ENCODE peak calls at places on chromosomes 2 and 18, in six cellular contexts. U, P, R, M, A and S are unnamed samples.

GRCh38 chr2:148887349-148888002 is 12.4 kb downstream of the KIF5C start:
- DNase-seq in U (no peak), P (no peak), R (no peak), M (no peak), A (no peak), S (no peak)

GRCh38 chr2:37669500-37669899 is 1.9 kb downstream of the CDC42EP3 start:
- DNase-seq in U (no peak), P (no peak), R (no peak), M (no peak), A (no peak), S (no peak)

GRCh38 chr18:49723648-49724180 is 89.6 kb downstream of the ACAA2 start:
- DNase-seq in U (no peak), P (peak), R (no peak), M (no peak), A (peak), S (no peak)

GRCh38 chr2:238791345-238791744 is 56.5 kb upstream of the TWIST2 start:
- DNase-seq in U (no peak), P (no peak), R (no peak), M (no peak), A (no peak), S (no peak)

GRCh38 chr2:64157792-64158191 is 13.6 kb upstream of the PELI1 start:
- DNase-seq in U (no peak), P (peak), R (no peak), M (peak), A (peak), S (no peak)

GRCh38 chr2:119025013-119025412 is 83.0 kb downstream of the MARCO start:
- DNase-seq in U (no peak), P (no peak), R (no peak), M (no peak), A (no peak), S (no peak)

GRCh38 chr2:215728504-215729065 is 284.8 kb downstream of the MREG start:
- DNase-seq in U (no peak), P (peak), R (no peak), M (no peak), A (peak), S (no peak)

GRCh38 chr18:46324556-46324955 is 220.4 kb downstream of the HAUS1 start:
- DNase-seq in U (peak), P (peak), R (no peak), M (no peak), A (peak), S (no peak)

GRCh38 chr2:236254021-236254420 is 10.2 kb downstream of the ASB18 start:
- DNase-seq in U (no peak), P (no peak), R (no peak), M (no peak), A (no peak), S (no peak)

GRCh38 chr2:101873543-101873942 is 118.2 kb upstream of the IL1R2 start:
- DNase-seq in U (peak), P (no peak), R (no peak), M (no peak), A (no peak), S (no peak)

GRCh38 chr2:70942900-70943871 is 7.5 kb downstream of the ATP6V1B1 start:
- DNase-seq in U (no peak), P (peak), R (peak), M (no peak), A (no peak), S (no peak)

GRCh38 chr2:10469301-10469700 is 21.2 kb upstream of the ODC1 start:
- DNase-seq in U (no peak), P (no peak), R (peak), M (no peak), A (no peak), S (no peak)

GRCh38 chr2:146734042-146734715 is 1110.7 kb upstream of the ACVR2A start:
- DNase-seq in U (peak), P (peak), R (no peak), M (no peak), A (peak), S (no peak)

DNA sequence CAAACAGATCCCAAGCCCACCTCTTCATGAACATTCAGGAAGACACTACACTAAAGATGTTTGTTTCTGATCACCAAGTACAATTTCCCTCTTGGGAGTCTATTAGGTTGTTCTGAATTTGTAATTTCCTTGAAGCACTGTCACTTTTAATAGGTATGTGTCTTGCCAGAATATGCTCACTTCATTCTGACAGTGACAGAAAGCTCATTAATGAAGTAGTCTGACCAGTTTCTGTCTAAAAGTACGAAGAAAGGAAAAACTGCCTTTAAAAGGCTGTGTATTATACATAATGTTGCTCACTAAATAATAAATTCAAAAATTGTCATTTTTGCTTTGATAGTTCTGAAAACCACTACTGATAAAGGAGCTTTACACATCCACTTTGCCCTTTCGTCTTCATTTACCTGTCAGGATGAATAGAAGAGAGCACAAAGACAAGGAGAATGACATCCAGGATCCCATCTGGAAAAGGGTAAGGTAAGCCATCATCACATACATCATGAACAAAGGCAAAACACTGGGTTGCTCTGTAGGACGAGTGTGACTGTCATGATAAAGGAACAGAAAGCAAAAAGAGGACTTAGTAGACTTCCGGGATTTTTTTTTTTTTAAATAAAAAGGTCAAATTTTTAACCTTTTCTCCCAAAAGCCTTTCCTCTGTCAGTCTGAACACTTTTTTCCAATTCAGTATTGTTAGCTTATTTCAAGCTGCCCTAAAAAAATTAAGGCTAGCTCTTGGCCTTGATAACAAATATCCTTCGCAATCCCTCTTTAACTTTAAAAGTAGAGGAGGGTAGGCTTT is 103.4 kb downstream of the METTL8 start:
- DNase-seq in U (no peak), P (no peak), R (no peak), M (no peak), A (no peak), S (no peak)
- H3K4me3 ChIP-seq in U (no peak), P (no peak), R (no peak), M (no peak), A (no peak), S (no peak)

DNA sequence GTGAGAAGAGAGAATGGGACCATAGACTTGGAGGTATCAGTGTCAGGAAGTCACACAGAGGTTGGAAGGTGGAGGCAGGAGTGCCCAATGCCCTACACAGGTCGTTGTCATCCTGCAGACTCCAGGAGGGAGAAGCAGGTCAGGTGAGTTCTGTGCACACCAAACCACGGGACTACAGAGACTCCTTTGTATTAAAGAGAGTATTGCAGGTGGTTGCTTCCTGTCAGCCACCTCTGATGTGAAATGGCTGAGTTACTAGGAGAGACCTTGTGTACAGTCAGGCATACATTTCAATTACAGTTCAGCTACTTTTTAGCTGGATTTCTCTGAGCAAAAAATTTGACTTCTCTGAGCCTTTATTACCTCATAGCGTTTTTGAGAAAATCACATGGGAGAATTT is 51.6 kb downstream of the SPP2 start:
- DNase-seq in U (no peak), P (no peak), R (no peak), M (no peak), A (peak), S (no peak)
- TF ChIP-seq CTCF in U (no peak), P (no peak), R (no peak), M (no peak), A (peak), S (no peak)

GRCh38 chr2:160199053-160199452 is 1.0 kb downstream of the ITGB6 start:
- DNase-seq in U (no peak), P (no peak), R (no peak), M (no peak), A (no peak), S (no peak)
- H3K4me3 ChIP-seq in U (no peak), P (no peak), R (no peak), M (peak), A (peak), S (no peak)

GRCh38 chr2:237447496-237447895 is 33.5 kb upstream of the COL6A3 start:
- DNase-seq in U (no peak), P (no peak), R (no peak), M (no peak), A (no peak), S (no peak)
- TF ChIP-seq CTCF in U (no peak), P (no peak), R (no peak), M (no peak), A (no peak), S (no peak)

GRCh38 chr2:175999283-175999819 is 2.7 kb downstream of the LNPK start:
- DNase-seq in U (no peak), P (peak), R (no peak), M (no peak), A (no peak), S (no peak)

GRCh38 chr2:176001903-176002683 is at the start of gene LNPK:
- DNase-seq in U (peak), P (peak), R (peak), M (peak), A (peak), S (peak)

GRCh38 chr2:176003958-176004357 is 1.9 kb upstream of the LNPK start:
- DNase-seq in U (no peak), P (no peak), R (no peak), M (no peak), A (no peak), S (no peak)

GRCh38 chr2:176002684-176003225 is 688 bp upstream of the LNPK start:
- DNase-seq in U (peak), P (peak), R (peak), M (no peak), A (peak), S (peak)

GRCh38 chr2:176001281-176001902 is 675 bp downstream of the LNPK start:
- DNase-seq in U (peak), P (peak), R (peak), M (no peak), A (peak), S (peak)
- H3K4me3 ChIP-seq in U (peak), P (peak), R (peak), M (peak), A (peak), S (peak)

GRCh38 chr2:73128841-73129535 is 16.2 kb upstream of the RAB11FIP5 start:
- DNase-seq in U (no peak), P (no peak), R (no peak), M (no peak), A (no peak), S (no peak)
- TF ChIP-seq CTCF in U (no peak), P (no peak), R (no peak), M (no peak), A (no peak), S (no peak)

GRCh38 chr18:60372141-60372540 is 434 bp downstream of the MC4R start:
- DNase-seq in U (no peak), P (no peak), R (no peak), M (no peak), A (no peak), S (no peak)

GRCh38 chr18:60377778-60378469 is 5.3 kb upstream of the MC4R start:
- DNase-seq in U (no peak), P (no peak), R (no peak), M (no peak), A (peak), S (no peak)

DNA sequence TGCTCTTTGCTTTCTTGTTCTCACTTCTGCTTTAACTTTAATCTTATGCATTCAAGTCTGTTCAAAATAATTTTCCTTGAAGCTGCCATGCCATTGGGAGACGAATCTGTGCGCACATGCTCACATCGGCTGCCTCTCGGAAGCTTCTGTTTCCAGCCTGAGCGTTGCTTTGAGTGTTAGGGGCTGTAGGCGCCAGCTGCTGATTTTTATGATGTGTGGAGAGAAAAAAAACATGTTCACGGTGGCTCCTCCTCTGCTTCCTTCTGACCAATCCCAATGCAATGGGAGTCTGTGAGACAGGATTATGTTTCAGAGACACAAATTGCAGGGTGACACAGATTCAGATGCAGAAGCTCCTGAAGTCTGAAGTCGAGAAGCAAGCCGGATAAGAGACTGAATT is at the start of gene MC4R:
- DNase-seq in U (peak), P (peak), R (no peak), M (peak), A (peak), S (peak)
- H3K4me3 ChIP-seq in U (peak), P (no peak), R (no peak), M (peak), A (peak), S (peak)

GRCh38 chr2:59875836-59876235 is 677.6 kb downstream of the BCL11A start:
- DNase-seq in U (no peak), P (no peak), R (no peak), M (no peak), A (no peak), S (no peak)
- TF ChIP-seq CTCF in U (no peak), P (no peak), R (no peak), M (no peak), A (no peak), S (no peak)